ENCODE peak calls at places on chromosome 15, in four cellular contexts. X is fibroblast of the aortic adventitia; T is activated CD8-positive, alpha-beta memory T cell treated with anti-CD3 and anti-CD28 coated beads, Interleukin-2, amount 10 ng/mL, durations not matched to agents 7 days and 5 days; G is activated CD4-positive, alpha-beta memory T cell treated with anti-CD3 and anti-CD28 coated beads, Interleukin-2, amount 10 ng/mL, durations not matched to agents 7 days and 5 days. Y is an unnamed sample.

GRCh38 chr15:33535135-33535534 is 224.4 kb downstream of the RYR3 start:
- DNase-seq in T (no peak), X (no peak), G (no peak), Y (no peak)

GRCh38 chr15:89803941-89804800 is 10.5 kb downstream of the ANPEP start:
- DNase-seq in G (no peak), T (no peak), X (no peak), Y (no peak)

GRCh38 chr15:37079726-37080125 is 20.6 kb downstream of the MEIS2 start:
- DNase-seq in T (no peak), G (no peak), X (peak; percentile 94), Y (no peak)

GRCh38 chr15:92638291-92638708 is 17.3 kb downstream of the FAM174B start:
- DNase-seq in X (no peak), T (no peak), G (no peak), Y (no peak)

GRCh38 chr15:32910839-32911238 is 193.0 kb downstream of the GREM1 start:
- DNase-seq in G (no peak), T (no peak), X (no peak), Y (no peak)

GRCh38 chr15:31083394-31083790 is 18.1 kb downstream of the TRPM1 start:
- DNase-seq in G (no peak), T (no peak), X (no peak), Y (no peak)

GRCh38 chr15:68412218-68412617 is 19.7 kb downstream of the ITGA11 start:
- DNase-seq in T (peak; percentile 22), G (no peak), X (no peak), Y (no peak)

GRCh38 chr15:62506217-62506805 is 341.2 kb upstream of the C2CD4B start:
- DNase-seq in X (peak; percentile 93), G (no peak), T (no peak), Y (no peak)

GRCh38 chr15:40345225-40345866 is 4.6 kb upstream of the CCDC9B start:
- DNase-seq in G (no peak), T (no peak), X (no peak), Y (no peak)

GRCh38 chr15:43329222-43329959 is 982 bp downstream of the LCMT2 start:
- DNase-seq in T (peak; percentile 42), X (peak; percentile 42), G (peak; percentile 16), Y (no peak)

GRCh38 chr15:40511093-40511471 is 40.3 kb downstream of the CHST14 start:
- DNase-seq in G (peak; percentile 20), T (peak; percentile 54), X (no peak), Y (no peak)

GRCh38 chr15:39344662-39345141 is 236.2 kb upstream of the THBS1 start:
- DNase-seq in X (no peak), T (no peak), G (no peak), Y (no peak)

GRCh38 chr15:40593130-40593529 is 919 bp upstream of the KNL1 start:
- DNase-seq in T (no peak), G (no peak), X (no peak), Y (no peak)

GRCh38 chr15:39783244-39783820 is 691 bp upstream of the FSIP1 start:
- DNase-seq in G (no peak), X (no peak), T (no peak), Y (no peak)

GRCh38 chr15:78232951-78233350 is 1.4 kb downstream of the ACSBG1 start:
- DNase-seq in G (no peak), T (no peak), X (no peak), Y (no peak)

GRCh38 chr15:75554717-75555116 is 24.4 kb downstream of the PTPN9 start:
- DNase-seq in T (no peak), X (peak; percentile 81), G (no peak), Y (no peak)

GRCh38 chr15:39025331-39025730 is 460.7 kb upstream of the RASGRP1 start:
- DNase-seq in G (no peak), T (no peak), X (no peak), Y (no peak)

GRCh38 chr15:70792171-70792573 is 28.8 kb upstream of the UACA start:
- DNase-seq in G (no peak), X (peak; percentile 71), T (no peak), Y (no peak)

GRCh38 chr15:68774521-68775293 is 46.0 kb downstream of the ANP32A start:
- DNase-seq in T (no peak), X (peak; percentile 86), G (no peak), Y (no peak)

GRCh38 chr15:37921527-37922385 is 12.7 kb upstream of the TMCO5A start:
- DNase-seq in G (no peak), X (peak; percentile 5), T (no peak), Y (peak; percentile 13)

Y was measured in keratinocyte.